ENCODE peak calls at places on chromosomes 12 and 14, in ten cellular contexts. A is endothelial cell; W is stimulated activated CD8-positive, alpha-beta memory T cell treated with anti-CD3 and anti-CD28 coated beads, Interleukin-4, amount 100 ng/mL, for 24 hours; Q is CD14-positive monocyte; X is NCI-H1105 treated with DMSO at 0.1 percent for 48 hours; D is AG04450; H is WTC11; S is MCF 10A; T is spleen; C is left ventricle myocardium superior. F is an unnamed sample.

GRCh38 chr12:120771097-120771496 is 45.5 kb downstream of the ACADS start:
- DNase-seq in D (no peak), T (no peak), S (no peak), X (no peak), W (no peak), C (no peak), A (no peak), Q (no peak), H (no peak), F (no peak)

GRCh38 chr12:132414634-132415340 is 75.2 kb upstream of the FBRSL1 start:
- DNase-seq in X (peak; percentile 52), S (peak; percentile 82), C (peak; percentile 84), T (peak; percentile 92), W (peak; percentile 61), Q (peak; percentile 77), A (peak; percentile 88), H (peak; percentile 87), D (peak; percentile 34), F (peak; percentile 82)

GRCh38 chr14:93975791-93976476 is 436 bp downstream of the ASB2 start:
- DNase-seq in T (no peak), S (no peak), X (no peak), W (no peak), D (no peak), A (no peak), Q (no peak), C (no peak), H (no peak), F (no peak)

GRCh38 chr12:113247123-113248045 is 26.1 kb downstream of the TPCN1 start:
- DNase-seq in H (no peak), W (no peak), X (no peak), C (no peak), Q (peak; percentile 81), T (peak; percentile 50), S (no peak), D (no peak), A (no peak), F (no peak)

GRCh38 chr14:89701079-89702043 is 253.2 kb downstream of the EFCAB11 start:
- DNase-seq in H (peak; percentile 93), T (peak; percentile 98), A (peak; percentile 83), X (peak; percentile 77), S (peak; percentile 57), Q (peak; percentile 86), W (peak; percentile 79), C (peak; percentile 93), D (peak; percentile 16), F (peak; percentile 80)

GRCh38 chr12:3658327-3659163 is 94.4 kb downstream of the CRACR2A start:
- DNase-seq in C (peak; percentile 43), Q (no peak), A (peak; percentile 62), S (peak; percentile 48), T (no peak), X (no peak), H (peak; percentile 73), D (no peak), W (no peak), F (peak; percentile 57)

GRCh38 chr12:114316076-114316475 is 89.9 kb downstream of the TBX5 start:
- DNase-seq in D (peak; percentile 46), T (no peak), A (no peak), X (no peak), C (no peak), S (peak; percentile 34), H (no peak), W (no peak), Q (no peak), F (peak; percentile 63)

GRCh38 chr12:108916336-108916735 is 36.4 kb downstream of the DAO start:
- DNase-seq in Q (no peak), C (no peak), X (no peak), W (no peak), T (peak; percentile 34), S (no peak), A (no peak), H (no peak), D (no peak), F (no peak)

GRCh38 chr14:20630340-20631022 is 11.0 kb downstream of the OR6S1 start:
- DNase-seq in W (no peak), H (peak; percentile 72), S (peak; percentile 54), D (no peak), C (no peak), X (peak; percentile 79), A (peak; percentile 30), T (peak; percentile 53), Q (no peak), F (peak; percentile 40)

GRCh38 chr14:104252256-104253215 is 114.1 kb downstream of the KIF26A start:
- DNase-seq in T (no peak), D (no peak), S (no peak), Q (no peak), X (no peak), W (no peak), H (no peak), A (no peak), C (no peak), F (no peak)

GRCh38 chr14:22854963-22855724 is 16.4 kb upstream of the LRP10 start:
- DNase-seq in T (no peak), S (no peak), Q (no peak), D (no peak), X (no peak), H (no peak), A (no peak), W (no peak), C (no peak), F (no peak)